ENCODE peak calls at places on chromosomes 12 and 14, in five cellular contexts. One of them, this sample, is unnamed.

GRCh38 chr12:1691123-1692007 is 495 bp downstream of the ADIPOR2 start:
- DNase-seq in activated CD4-positive, CD25-positive, alpha-beta regulatory T cell: peak; percentile 48
- DNase-seq in neural progenitor cell: peak; percentile 92
- DNase-seq in T1000: no peak
- DNase-seq in H1: peak; percentile 13
- DNase-seq in this sample: no peak

GRCh38 chr12:57010627-57011224 is 4.4 kb upstream of the ZBTB39 start:
- DNase-seq in T1000: no peak
- DNase-seq in activated CD4-positive, CD25-positive, alpha-beta regulatory T cell: no peak
- DNase-seq in neural progenitor cell: no peak
- DNase-seq in H1: no peak
- DNase-seq in this sample: no peak

GRCh38 chr12:88419794-88420193 is 160.5 kb downstream of the KITLG start:
- DNase-seq in T1000: peak; percentile 86
- DNase-seq in activated CD4-positive, CD25-positive, alpha-beta regulatory T cell: no peak
- DNase-seq in H1: no peak
- DNase-seq in neural progenitor cell: no peak
- DNase-seq in this sample: no peak

GRCh38 chr12:85603556-85603955 is 232.7 kb downstream of the RASSF9 start:
- DNase-seq in H1: no peak
- DNase-seq in activated CD4-positive, CD25-positive, alpha-beta regulatory T cell: no peak
- DNase-seq in neural progenitor cell: no peak
- DNase-seq in T1000: no peak
- DNase-seq in this sample: no peak

GRCh38 chr14:53696217-53696965 is 260.2 kb downstream of the BMP4 start:
- DNase-seq in H1: no peak
- DNase-seq in T1000: no peak
- DNase-seq in activated CD4-positive, CD25-positive, alpha-beta regulatory T cell: no peak
- DNase-seq in neural progenitor cell: no peak
- DNase-seq in this sample: no peak

GRCh38 chr14:49641697-49642129 is 6.7 kb upstream of the DNAAF2 start:
- DNase-seq in H1: no peak
- DNase-seq in activated CD4-positive, CD25-positive, alpha-beta regulatory T cell: no peak
- DNase-seq in neural progenitor cell: no peak
- DNase-seq in T1000: no peak
- DNase-seq in this sample: peak; percentile 59

GRCh38 chr14:91185721-91186120 is 58.8 kb downstream of the GPR68 start:
- DNase-seq in neural progenitor cell: no peak
- DNase-seq in activated CD4-positive, CD25-positive, alpha-beta regulatory T cell: no peak
- DNase-seq in T1000: no peak
- DNase-seq in H1: no peak
- DNase-seq in this sample: no peak

GRCh38 chr12:3622021-3622731 is 130.7 kb downstream of the CRACR2A start:
- DNase-seq in H1: no peak
- DNase-seq in neural progenitor cell: no peak
- DNase-seq in T1000: no peak
- DNase-seq in activated CD4-positive, CD25-positive, alpha-beta regulatory T cell: no peak
- DNase-seq in this sample: no peak

GRCh38 chr12:68786929-68787328 is 21.0 kb upstream of the MDM2 start:
- DNase-seq in neural progenitor cell: no peak
- DNase-seq in activated CD4-positive, CD25-positive, alpha-beta regulatory T cell: no peak
- DNase-seq in H1: no peak
- DNase-seq in T1000: no peak
- DNase-seq in this sample: no peak

GRCh38 chr14:72957213-72957612 is 30.9 kb downstream of the DCAF4 start:
- DNase-seq in T1000: no peak
- DNase-seq in neural progenitor cell: no peak
- DNase-seq in H1: no peak
- DNase-seq in activated CD4-positive, CD25-positive, alpha-beta regulatory T cell: no peak
- DNase-seq in this sample: no peak

GRCh38 chr12:107794451-107794850 is 19.9 kb downstream of the ASCL4 start:
- DNase-seq in activated CD4-positive, CD25-positive, alpha-beta regulatory T cell: no peak
- DNase-seq in T1000: no peak
- DNase-seq in neural progenitor cell: no peak
- DNase-seq in H1: no peak
- DNase-seq in this sample: no peak

GRCh38 chr14:90319634-90320541 is 11.9 kb downstream of the NRDE2 start:
- DNase-seq in activated CD4-positive, CD25-positive, alpha-beta regulatory T cell: no peak
- DNase-seq in neural progenitor cell: no peak
- DNase-seq in H1: no peak
- DNase-seq in T1000: no peak
- DNase-seq in this sample: no peak

GRCh38 chr14:80358112-80358511 is 146.8 kb upstream of the DIO2 start:
- DNase-seq in H1: no peak
- DNase-seq in neural progenitor cell: no peak
- DNase-seq in T1000: no peak
- DNase-seq in activated CD4-positive, CD25-positive, alpha-beta regulatory T cell: no peak
- DNase-seq in this sample: no peak

GRCh38 chr12:70165450-70165849 is 77.8 kb upstream of the CNOT2 start:
- DNase-seq in neural progenitor cell: no peak
- DNase-seq in H1: no peak
- DNase-seq in T1000: no peak
- DNase-seq in activated CD4-positive, CD25-positive, alpha-beta regulatory T cell: no peak
- DNase-seq in this sample: no peak

GRCh38 chr14:60061371-60061770 is 30.4 kb upstream of the PCNX4 start:
- DNase-seq in H1: no peak
- DNase-seq in T1000: no peak
- DNase-seq in neural progenitor cell: no peak
- DNase-seq in activated CD4-positive, CD25-positive, alpha-beta regulatory T cell: no peak
- DNase-seq in this sample: no peak

GRCh38 chr12:95611676-95612309 is 60.5 kb upstream of the USP44 start:
- DNase-seq in neural progenitor cell: no peak
- DNase-seq in activated CD4-positive, CD25-positive, alpha-beta regulatory T cell: no peak
- DNase-seq in H1: no peak
- DNase-seq in T1000: no peak
- DNase-seq in this sample: no peak

GRCh38 chr14:45968037-45968436 is 683.5 kb downstream of the RPL10L start:
- DNase-seq in activated CD4-positive, CD25-positive, alpha-beta regulatory T cell: no peak
- DNase-seq in neural progenitor cell: no peak
- DNase-seq in T1000: no peak
- DNase-seq in H1: no peak
- DNase-seq in this sample: no peak

GRCh38 chr12:125140239-125140917 is 75.1 kb downstream of the AACS start:
- DNase-seq in H1: no peak
- DNase-seq in T1000: no peak
- DNase-seq in neural progenitor cell: peak; percentile 48
- DNase-seq in activated CD4-positive, CD25-positive, alpha-beta regulatory T cell: no peak
- DNase-seq in this sample: peak; percentile 90

GRCh38 chr12:118760623-118761022 is 220.7 kb upstream of the SRRM4 start:
- DNase-seq in activated CD4-positive, CD25-positive, alpha-beta regulatory T cell: no peak
- DNase-seq in H1: no peak
- DNase-seq in T1000: no peak
- DNase-seq in neural progenitor cell: no peak
- DNase-seq in this sample: no peak

GRCh38 chr12:117408161-117408791 is 46.9 kb upstream of the NOS1 start:
- DNase-seq in activated CD4-positive, CD25-positive, alpha-beta regulatory T cell: no peak
- DNase-seq in H1: no peak
- DNase-seq in T1000: no peak
- DNase-seq in neural progenitor cell: peak; percentile 13
- DNase-seq in this sample: peak; percentile 79

GRCh38 chr14:103169954-103170353 is 46.7 kb downstream of the TNFAIP2 start:
- DNase-seq in neural progenitor cell: no peak
- DNase-seq in T1000: no peak
- DNase-seq in H1: no peak
- DNase-seq in activated CD4-positive, CD25-positive, alpha-beta regulatory T cell: no peak
- DNase-seq in this sample: no peak

GRCh38 chr12:58143498-58143897 is 202.1 kb downstream of the ATP23 start:
- DNase-seq in activated CD4-positive, CD25-positive, alpha-beta regulatory T cell: no peak
- DNase-seq in H1: no peak
- DNase-seq in T1000: no peak
- DNase-seq in neural progenitor cell: no peak
- DNase-seq in this sample: no peak

GRCh38 chr12:57031228-57031670 is 14.9 kb upstream of the TAC3 start:
- DNase-seq in neural progenitor cell: no peak
- DNase-seq in T1000: no peak
- DNase-seq in H1: no peak
- DNase-seq in activated CD4-positive, CD25-positive, alpha-beta regulatory T cell: no peak
- DNase-seq in this sample: no peak

GRCh38 chr14:102840801-102841528 is 63.7 kb downstream of the TRAF3 start:
- DNase-seq in T1000: no peak
- DNase-seq in H1: no peak
- DNase-seq in activated CD4-positive, CD25-positive, alpha-beta regulatory T cell: no peak
- DNase-seq in neural progenitor cell: no peak
- DNase-seq in this sample: peak; percentile 59

GRCh38 chr14:52974406-52974805 is 23.6 kb upstream of the FERMT2 start:
- DNase-seq in neural progenitor cell: no peak
- DNase-seq in T1000: no peak
- DNase-seq in activated CD4-positive, CD25-positive, alpha-beta regulatory T cell: no peak
- DNase-seq in H1: no peak
- DNase-seq in this sample: no peak

GRCh38 chr12:5374691-5375090 is 57.2 kb upstream of the NTF3 start:
- DNase-seq in neural progenitor cell: no peak
- DNase-seq in H1: no peak
- DNase-seq in activated CD4-positive, CD25-positive, alpha-beta regulatory T cell: no peak
- DNase-seq in T1000: no peak
- DNase-seq in this sample: no peak

GRCh38 chr12:106227641-106228319 is 20.0 kb downstream of the CKAP4 start:
- DNase-seq in T1000: no peak
- DNase-seq in neural progenitor cell: no peak
- DNase-seq in H1: no peak
- DNase-seq in activated CD4-positive, CD25-positive, alpha-beta regulatory T cell: no peak
- DNase-seq in this sample: peak; percentile 48

GRCh38 chr14:77307099-77307496 is 13.6 kb downstream of the POMT2 start:
- DNase-seq in activated CD4-positive, CD25-positive, alpha-beta regulatory T cell: no peak
- DNase-seq in H1: no peak
- DNase-seq in T1000: no peak
- DNase-seq in neural progenitor cell: no peak
- DNase-seq in this sample: no peak

GRCh38 chr12:104680070-104680469 is 223.3 kb downstream of the CHST11 start:
- DNase-seq in neural progenitor cell: peak; percentile 23
- DNase-seq in T1000: no peak
- DNase-seq in activated CD4-positive, CD25-positive, alpha-beta regulatory T cell: no peak
- DNase-seq in H1: no peak
- DNase-seq in this sample: peak; percentile 77

GRCh38 chr12:15044461-15044860 is 71.6 kb downstream of the PDE6H start:
- DNase-seq in T1000: no peak
- DNase-seq in neural progenitor cell: no peak
- DNase-seq in H1: no peak
- DNase-seq in activated CD4-positive, CD25-positive, alpha-beta regulatory T cell: no peak
- DNase-seq in this sample: no peak

GRCh38 chr12:22544038-22544979 is at the start of gene C2CD5:
- DNase-seq in neural progenitor cell: peak; percentile 98
- DNase-seq in T1000: peak; percentile 95
- DNase-seq in H1: peak; percentile 93
- DNase-seq in activated CD4-positive, CD25-positive, alpha-beta regulatory T cell: peak; percentile 90
- DNase-seq in this sample: peak; percentile 100

GRCh38 chr14:67837011-67837624 is 17.5 kb downstream of the RAD51B start:
- DNase-seq in activated CD4-positive, CD25-positive, alpha-beta regulatory T cell: no peak
- DNase-seq in H1: no peak
- DNase-seq in neural progenitor cell: peak; percentile 74
- DNase-seq in T1000: no peak
- DNase-seq in this sample: peak; percentile 73

GRCh38 chr14:93239869-93240677 is 33.0 kb downstream of the UBR7 start:
- DNase-seq in neural progenitor cell: no peak
- DNase-seq in activated CD4-positive, CD25-positive, alpha-beta regulatory T cell: no peak
- DNase-seq in T1000: no peak
- DNase-seq in H1: no peak
- DNase-seq in this sample: no peak

GRCh38 chr14:104395276-104395675 is 184.3 kb upstream of the C14orf180 start:
- DNase-seq in neural progenitor cell: no peak
- DNase-seq in activated CD4-positive, CD25-positive, alpha-beta regulatory T cell: no peak
- DNase-seq in H1: no peak
- DNase-seq in T1000: no peak
- DNase-seq in this sample: peak; percentile 69

GRCh38 chr14:103541494-103541943 is 12.5 kb downstream of the TRMT61A start:
- DNase-seq in H1: no peak
- DNase-seq in T1000: no peak
- DNase-seq in neural progenitor cell: no peak
- DNase-seq in activated CD4-positive, CD25-positive, alpha-beta regulatory T cell: no peak
- DNase-seq in this sample: no peak

GRCh38 chr14:68910540-68910939 is 68.6 kb downstream of the ACTN1 start:
- DNase-seq in T1000: no peak
- DNase-seq in neural progenitor cell: no peak
- DNase-seq in H1: no peak
- DNase-seq in activated CD4-positive, CD25-positive, alpha-beta regulatory T cell: no peak
- DNase-seq in this sample: no peak

GRCh38 chr12:62957233-62957953 is 22.4 kb upstream of the PPM1H start:
- DNase-seq in H1: no peak
- DNase-seq in neural progenitor cell: no peak
- DNase-seq in T1000: no peak
- DNase-seq in activated CD4-positive, CD25-positive, alpha-beta regulatory T cell: no peak
- DNase-seq in this sample: peak; percentile 53

GRCh38 chr14:32383337-32384009 is 54.4 kb downstream of the AKAP6 start:
- DNase-seq in neural progenitor cell: no peak
- DNase-seq in activated CD4-positive, CD25-positive, alpha-beta regulatory T cell: no peak
- DNase-seq in T1000: no peak
- DNase-seq in H1: no peak
- DNase-seq in this sample: no peak

GRCh38 chr14:102898298-102898697 is 24.2 kb upstream of the AMN start:
- DNase-seq in neural progenitor cell: no peak
- DNase-seq in activated CD4-positive, CD25-positive, alpha-beta regulatory T cell: no peak
- DNase-seq in T1000: no peak
- DNase-seq in H1: no peak
- DNase-seq in this sample: no peak

This sample was measured in endodermal cell.